ENCODE peak calls at places on chromosomes 3 and 15, in five cellular contexts. D is MM.1S, Y is heart left ventricle, I is sigmoid colon, Z is left ventricle myocardium inferior. H is an unnamed sample.
A peak's percentile ranks its signal among the peaks of the same experiment; 100 is the strongest.

GRCh38 chr3:51997935-51998596 is 2.4 kb upstream of the RPL29 start:
- DNase-seq in I (no peak), D (no peak), Y (no peak), Z (no peak), H (no peak)

GRCh38 chr3:133999891-134000685 is 29.6 kb downstream of the SLCO2A1 start:
- DNase-seq in Z (no peak), I (peak; percentile 56), D (no peak), Y (no peak), H (no peak)

GRCh38 chr3:49553320-49553689 is 972 bp upstream of the BSN start:
- DNase-seq in D (no peak), Z (no peak), I (no peak), Y (no peak), H (no peak)

GRCh38 chr15:69789648-69790393 is 307.9 kb downstream of the TLE3 start:
- DNase-seq in D (no peak), Y (no peak), I (no peak), Z (no peak), H (no peak)

GRCh38 chr3:12415014-12415653 is 69.1 kb upstream of the TSEN2 start:
- DNase-seq in I (no peak), Z (no peak), D (no peak), Y (no peak), H (no peak)

GRCh38 chr3:156817931-156818765 is 8.0 kb upstream of the LEKR1 start:
- DNase-seq in D (no peak), I (no peak), Y (no peak), Z (no peak), H (no peak)

GRCh38 chr15:57476533-57476975 is 100.2 kb downstream of the CGNL1 start:
- DNase-seq in D (no peak), Z (no peak), Y (no peak), I (no peak), H (no peak)

GRCh38 chr15:75156306-75157215 is 45.1 kb upstream of the C15orf39 start:
- DNase-seq in Y (no peak), I (no peak), D (no peak), Z (no peak), H (no peak)

GRCh38 chr3:55571913-55572312 is 84.8 kb upstream of the WNT5A start:
- DNase-seq in Z (peak; percentile 64), I (peak; percentile 75), Y (peak; percentile 77), D (no peak), H (no peak)

GRCh38 chr3:17741621-17742091 is 775 bp downstream of the TBC1D5 start:
- DNase-seq in Y (no peak), Z (no peak), I (no peak), D (no peak), H (no peak)

GRCh38 chr3:86547697-86548096 is 443.3 kb downstream of the VGLL3 start:
- DNase-seq in D (no peak), Z (no peak), I (no peak), Y (no peak), H (no peak)

GRCh38 chr15:85329561-85330421 is 50.6 kb upstream of the AKAP13 start:
- DNase-seq in Z (peak; percentile 47), I (no peak), Y (no peak), D (peak; percentile 76), H (no peak)

GRCh38 chr3:42191443-42191747 is 74.6 kb downstream of the CCK start:
- DNase-seq in I (no peak), Z (no peak), D (no peak), Y (no peak), H (no peak)

DNA sequence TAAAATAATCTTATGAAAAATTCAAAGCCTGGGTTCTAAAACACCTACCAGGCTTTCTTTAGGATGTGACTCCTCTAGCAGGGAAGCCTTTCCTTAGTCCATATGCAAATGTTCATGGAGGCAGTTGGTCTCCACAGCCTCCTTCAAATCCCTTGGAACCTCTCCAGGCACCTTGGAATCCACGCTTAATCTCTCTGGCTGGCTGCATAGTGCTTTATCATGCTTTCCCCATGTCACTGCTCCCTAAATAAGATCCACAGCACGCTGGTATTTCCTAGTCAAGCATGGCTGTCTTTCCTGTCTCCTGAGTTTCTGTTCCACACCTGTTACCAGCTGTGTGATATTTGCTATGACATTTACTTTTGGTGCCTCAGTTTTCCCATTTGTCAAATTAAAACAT is 71.3 kb downstream of the CLSTN2 start:
- DNase-seq in Z (no peak), D (no peak), I (no peak), Y (no peak), H (no peak)
- TF ChIP-seq CTCF in Z (no peak), D (no peak), I (no peak), Y (no peak), H (no peak)

DNA sequence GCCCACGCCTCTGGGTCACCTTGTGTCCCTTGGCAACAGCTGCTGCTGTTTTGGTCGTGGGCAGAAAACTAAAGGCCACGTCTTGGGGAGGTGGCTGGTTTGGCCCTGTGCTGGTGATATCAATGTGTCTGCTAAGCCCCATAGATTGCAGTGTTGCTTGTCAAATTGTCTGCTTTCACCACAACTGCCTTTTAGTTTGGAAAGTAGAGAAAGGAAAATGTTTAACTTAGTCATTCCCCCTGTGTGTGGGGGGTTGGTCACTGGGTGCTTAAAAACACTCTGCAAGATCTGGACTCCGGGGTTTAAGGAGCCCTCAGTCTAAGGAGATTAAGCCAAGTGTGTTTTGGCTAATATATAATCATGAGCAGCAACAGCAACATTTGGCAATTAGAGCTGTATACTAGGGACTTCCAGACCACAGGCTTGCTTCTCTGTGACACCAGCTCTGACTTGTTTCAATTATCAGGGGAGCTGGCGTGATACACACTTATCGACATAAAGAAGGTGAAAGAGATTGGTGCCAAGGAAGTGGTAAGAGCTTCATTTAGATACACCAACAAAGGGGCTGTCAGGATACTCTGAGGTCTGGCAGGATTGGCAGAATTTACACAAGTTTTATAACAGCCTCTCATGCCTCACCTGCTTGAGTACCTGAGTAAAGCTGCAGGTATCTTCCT is 3.5 kb downstream of the SMAD3 start:
- DNase-seq in Y (no peak), D (no peak), I (no peak), Z (no peak), H (no peak)
- H3K4me3 ChIP-seq in Y (peak overlapping the region; percentile 78), D (no peak overlapping the region), I (no peak overlapping the region), Z (peak overlapping the region; percentile 91), H (no peak overlapping the region)

GRCh38 chr15:41836072-41836471 is 2.6 kb upstream of the PLA2G4B start:
- DNase-seq in D (no peak), Y (no peak), Z (no peak), I (no peak), H (no peak)
- H3K36me3 ChIP-seq in D (no peaks in the 10 kb centered on the region), Y (peaks cover 35% of the 10 kb centered on the region), Z (peaks cover 40% of the 10 kb centered on the region), I (peaks cover 9% of the 10 kb centered on the region), H (no peaks in the 10 kb centered on the region)

GRCh38 chr3:104635872-104636580 is 730.7 kb upstream of the ALCAM start:
- DNase-seq in D (no peak), I (no peak), Y (no peak), Z (no peak), H (peak; percentile 21)
- TF ChIP-seq CTCF in D (no peak), I (no peak), Y (no peak), Z (no peak), H (peak; percentile 42)

DNA sequence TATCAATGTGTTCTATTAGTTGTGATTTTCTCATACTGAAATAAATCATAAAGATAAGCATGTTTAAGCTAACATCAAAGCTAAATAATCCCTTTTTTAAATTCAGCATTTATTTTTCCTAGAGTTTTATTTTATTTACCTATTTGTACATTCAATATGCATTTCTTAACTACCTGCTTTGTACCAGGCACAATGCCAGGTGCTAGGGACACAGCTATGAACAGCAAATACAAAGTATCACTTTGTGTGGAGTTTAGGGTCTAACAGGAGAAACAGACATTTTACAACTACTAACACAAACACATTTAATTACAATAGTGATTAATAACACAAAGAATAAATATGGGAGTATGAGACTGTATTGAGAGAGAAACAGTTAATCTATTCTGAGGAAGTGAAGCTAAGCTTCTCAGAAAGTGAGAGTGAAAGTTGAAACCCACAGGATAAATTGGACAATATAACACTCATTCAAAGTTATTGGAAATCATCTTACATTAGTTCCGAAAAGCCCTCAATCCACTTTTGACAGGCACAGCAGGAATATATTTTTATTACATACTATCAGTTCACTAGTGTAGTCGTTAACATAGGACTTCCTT is 159.6 kb downstream of the GBE1 start:
- DNase-seq in Z (no peak), D (no peak), I (no peak), Y (no peak), H (no peak)
- H3K4me3 ChIP-seq in Z (no peak overlapping the region), D (no peak overlapping the region), I (no peak overlapping the region), Y (no peak overlapping the region), H (no peak overlapping the region)

GRCh38 chr15:62962101-62962995 is 80.2 kb upstream of the TPM1 start:
- DNase-seq in I (no peak), Z (no peak), D (no peak), Y (no peak), H (no peak)

GRCh38 chr15:62966294-62966693 is 76.3 kb upstream of the TPM1 start:
- DNase-seq in Z (no peak), Y (no peak), I (no peak), D (no peak), H (no peak)

GRCh38 chr15:62961134-62961533 is 81.4 kb upstream of the TPM1 start:
- DNase-seq in D (no peak), Y (no peak), I (no peak), Z (no peak), H (no peak)

GRCh38 chr15:62958944-62959343 is 83.6 kb upstream of the TPM1 start:
- DNase-seq in Z (no peak), D (no peak), I (no peak), Y (no peak), H (no peak)

GRCh38 chr15:62964251-62964650 is 78.3 kb upstream of the TPM1 start:
- DNase-seq in D (no peak), I (no peak), Y (no peak), Z (no peak), H (no peak)
- H3K36me3 ChIP-seq in D (no peaks in the 10 kb centered on the region), I (no peaks in the 10 kb centered on the region), Y (no peaks in the 10 kb centered on the region), Z (no peaks in the 10 kb centered on the region), H (no peaks in the 10 kb centered on the region)

GRCh38 chr3:138338816-138339215 is 9.2 kb upstream of the NME9 start:
- DNase-seq in D (no peak), I (no peak), Z (no peak), Y (no peak), H (no peak)
- TF ChIP-seq CTCF in D (no peak), I (no peak), Z (no peak), Y (no peak), H (no peak)

GRCh38 chr3:63937661-63938651 is 25.8 kb upstream of the SCAANT1 start:
- DNase-seq in Z (no peak), D (peak; percentile 85), I (no peak), Y (no peak), H (no peak)
- H3K4me3 ChIP-seq in Z (no peak overlapping the region), D (no peak overlapping the region), I (no peak overlapping the region), Y (no peak overlapping the region), H (no peak overlapping the region)

DNA sequence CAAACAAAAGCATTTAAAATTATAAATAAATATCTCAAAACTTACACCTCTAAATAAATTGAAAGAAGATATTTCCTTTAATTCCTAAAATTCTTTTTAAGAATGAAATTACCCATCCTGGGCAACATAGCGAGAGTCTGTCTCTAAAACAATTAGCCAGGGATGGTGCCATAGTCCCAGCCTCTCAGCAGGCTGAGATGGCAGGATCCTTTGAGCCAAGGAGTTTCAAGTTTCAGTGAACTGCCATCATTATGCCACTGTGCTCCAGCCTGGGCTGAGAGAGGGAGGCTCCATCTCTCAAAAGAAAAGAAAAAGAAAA is 25.4 kb downstream of the AADAC start:
- DNase-seq in I (no peak), D (no peak), Y (no peak), Z (no peak), H (no peak)
- H3K36me3 ChIP-seq in I (no peaks in the 10 kb centered on the region), D (no peaks in the 10 kb centered on the region), Y (no peaks in the 10 kb centered on the region), Z (no peaks in the 10 kb centered on the region), H (no peaks in the 10 kb centered on the region)

GRCh38 chr15:27495963-27496459 is 525.0 kb downstream of the GABRG3 start:
- DNase-seq in Z (no peak), D (no peak), Y (no peak), I (no peak), H (peak; percentile 29)
- TF ChIP-seq CTCF in Z (no peak), D (no peak), Y (no peak), I (no peak), H (peak; percentile 7)

H was measured in BE2C.